ENCODE peak calls at places on chromosome 10, in four cellular contexts. One of them, this sample, is unnamed. For H3K4me1, the result is how much of the 10 kb centered on the place peaks cover.

GRCh38 chr10:27620425-27621397 is 116.6 kb downstream of the RAB18 start:
- DNase-seq in H9: no peak
- DNase-seq in pancreas: no peak
- DNase-seq in mucosa of descending colon: no peak
- DNase-seq in this sample: no peak

GRCh38 chr10:126576336-126576735 is 94.2 kb downstream of the C10orf90 start:
- DNase-seq in pancreas: no peak
- DNase-seq in mucosa of descending colon: no peak
- DNase-seq in H9: no peak
- DNase-seq in this sample: no peak

GRCh38 chr10:44512345-44513095 is 127.6 kb upstream of the CXCL12 start:
- DNase-seq in H9: no peak
- DNase-seq in mucosa of descending colon: no peak
- DNase-seq in pancreas: no peak
- DNase-seq in this sample: no peak

GRCh38 chr10:133027480-133027879 is 60.2 kb upstream of the ADGRA1 start:
- DNase-seq in mucosa of descending colon: no peak
- DNase-seq in pancreas: no peak
- DNase-seq in H9: no peak
- DNase-seq in this sample: no peak

GRCh38 chr10:90418869-90419652 is 438.8 kb downstream of the HTR7 start:
- DNase-seq in mucosa of descending colon: no peak
- DNase-seq in pancreas: no peak
- DNase-seq in H9: no peak
- DNase-seq in this sample: no peak

GRCh38 chr10:132400041-132400546 is 3.1 kb downstream of the PWWP2B start:
- DNase-seq in mucosa of descending colon: peak
- DNase-seq in pancreas: peak
- DNase-seq in H9: no peak
- DNase-seq in this sample: peak

GRCh38 chr10:100586959-100587358 is 51.2 kb downstream of the HIF1AN start:
- DNase-seq in mucosa of descending colon: no peak
- DNase-seq in pancreas: no peak
- DNase-seq in H9: no peak
- DNase-seq in this sample: no peak

GRCh38 chr10:91901784-91902677 is 7.3 kb downstream of the FGFBP3 start:
- DNase-seq in H9: no peak
- DNase-seq in pancreas: no peak
- DNase-seq in mucosa of descending colon: no peak
- DNase-seq in this sample: no peak

GRCh38 chr10:124698560-124699470 is 45.4 kb downstream of the FAM53B start:
- DNase-seq in H9: no peak
- DNase-seq in pancreas: no peak
- DNase-seq in mucosa of descending colon: peak
- DNase-seq in this sample: no peak

GRCh38 chr10:59176241-59177030 is at the start of gene PHYHIPL:
- DNase-seq in H9: peak
- DNase-seq in pancreas: peak
- DNase-seq in mucosa of descending colon: peak
- DNase-seq in this sample: no peak

GRCh38 chr10:36538945-36539586 is 586.3 kb upstream of the ANKRD30A start:
- DNase-seq in H9: no peak
- DNase-seq in mucosa of descending colon: no peak
- DNase-seq in pancreas: no peak
- DNase-seq in this sample: no peak

GRCh38 chr10:15879663-15880062 is 19.4 kb upstream of the MINDY3 start:
- DNase-seq in pancreas: no peak
- DNase-seq in mucosa of descending colon: no peak
- DNase-seq in H9: no peak
- DNase-seq in this sample: no peak

GRCh38 chr10:78744521-78745090 is 324.2 kb upstream of the ZMIZ1 start:
- DNase-seq in mucosa of descending colon: no peak
- DNase-seq in pancreas: peak
- DNase-seq in H9: no peak
- DNase-seq in this sample: peak

GRCh38 chr10:103758294-103758681 is 97.1 kb downstream of the SH3PXD2A start:
- DNase-seq in pancreas: no peak
- DNase-seq in mucosa of descending colon: no peak
- DNase-seq in H9: no peak
- DNase-seq in this sample: no peak

GRCh38 chr10:75565286-75566251 is 134.1 kb downstream of the LRMDA start:
- DNase-seq in pancreas: peak
- DNase-seq in mucosa of descending colon: no peak
- DNase-seq in H9: no peak
- DNase-seq in this sample: no peak

GRCh38 chr10:79185067-79185774 is 116.5 kb downstream of the ZMIZ1 start:
- DNase-seq in H9: no peak
- DNase-seq in mucosa of descending colon: no peak
- DNase-seq in pancreas: no peak
- DNase-seq in this sample: no peak

GRCh38 chr10:110181911-110182310 is 25.5 kb upstream of the MXI1 start:
- DNase-seq in pancreas: no peak
- DNase-seq in H9: no peak
- DNase-seq in mucosa of descending colon: no peak
- DNase-seq in this sample: no peak

GRCh38 chr10:100847440-100847839 is 65.3 kb upstream of the SLF2 start:
- DNase-seq in pancreas: no peak
- DNase-seq in H9: no peak
- DNase-seq in mucosa of descending colon: no peak
- DNase-seq in this sample: no peak

GRCh38 chr10:33611423-33611822 is 277.0 kb upstream of the NRP1 start:
- DNase-seq in pancreas: no peak
- DNase-seq in mucosa of descending colon: no peak
- DNase-seq in H9: no peak
- DNase-seq in this sample: no peak
- TF ChIP-seq CTCF in pancreas: no peak
- TF ChIP-seq CTCF in mucosa of descending colon: no peak
- TF ChIP-seq CTCF in H9: no peak
- TF ChIP-seq CTCF in this sample: no peak

DNA sequence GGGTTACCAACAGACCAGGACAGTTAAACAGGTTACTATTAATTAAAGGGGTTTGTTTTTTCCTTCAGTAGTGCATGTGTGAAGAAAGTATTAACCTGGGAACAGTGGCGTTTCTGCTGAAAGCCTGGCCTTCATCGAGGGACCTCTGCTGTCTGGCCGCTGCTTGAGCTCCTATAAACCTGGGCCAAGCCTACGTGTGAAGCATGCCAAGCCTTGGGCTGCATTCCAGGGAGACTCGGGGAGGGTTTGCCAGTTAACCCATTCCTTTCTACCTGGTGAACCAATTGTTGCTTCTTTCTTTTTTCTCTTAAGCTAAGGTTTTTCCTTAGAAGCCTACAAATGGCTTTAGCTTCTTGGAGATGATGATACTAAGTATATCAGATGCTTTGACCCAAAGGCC is 23.6 kb downstream of the PFKP start:
- DNase-seq in pancreas: no peak
- DNase-seq in mucosa of descending colon: no peak
- DNase-seq in H9: no peak
- DNase-seq in this sample: peak
- H3K4me1 ChIP-seq in pancreas: under half
- H3K4me1 ChIP-seq in mucosa of descending colon: under half
- H3K4me1 ChIP-seq in H9: under half
- H3K4me1 ChIP-seq in this sample: under half

DNA sequence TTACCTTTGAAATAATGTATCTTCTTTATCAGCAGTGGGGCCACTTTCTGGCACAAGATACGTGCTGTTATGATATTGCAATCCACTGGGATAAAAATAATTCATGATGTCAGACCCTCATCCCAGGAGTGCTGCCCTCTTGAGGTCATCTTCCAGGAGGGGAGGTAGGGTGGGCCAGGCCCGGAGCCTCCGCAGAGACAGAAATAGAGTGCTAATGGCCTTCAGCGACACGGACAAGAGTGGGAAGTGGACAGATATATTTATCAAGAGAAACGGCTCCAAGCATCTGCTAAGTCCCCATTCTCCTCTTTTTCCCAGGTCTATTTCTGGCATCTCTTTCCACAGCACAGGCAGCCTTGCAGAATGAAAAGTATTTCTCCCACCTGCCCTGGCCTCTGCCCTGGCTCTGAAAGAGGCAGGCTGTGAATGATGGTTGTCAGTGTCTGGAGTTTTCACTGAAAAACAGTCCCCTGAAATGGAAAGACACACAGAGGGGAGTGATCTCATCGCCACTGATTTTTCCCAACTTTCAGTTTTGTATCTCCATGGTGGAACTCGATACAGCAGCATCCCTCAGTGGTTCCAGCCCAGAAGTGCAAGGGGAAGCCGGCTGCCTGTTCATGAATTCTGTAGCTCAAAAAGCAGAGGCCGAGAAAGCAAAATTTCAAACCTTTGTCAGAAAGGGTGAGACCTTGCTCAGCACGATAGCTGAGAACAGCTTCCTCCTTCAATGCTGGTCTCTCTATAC is 251.7 kb upstream of the MYO3A start:
- DNase-seq in mucosa of descending colon: no peak
- DNase-seq in pancreas: no peak
- DNase-seq in H9: no peak
- DNase-seq in this sample: peak
- TF ChIP-seq CTCF in mucosa of descending colon: no peak
- TF ChIP-seq CTCF in pancreas: no peak
- TF ChIP-seq CTCF in H9: peak
- TF ChIP-seq CTCF in this sample: peak

GRCh38 chr10:1050555-1050954 is 1.6 kb upstream of the IDI1 start:
- DNase-seq in pancreas: no peak
- DNase-seq in H9: peak
- DNase-seq in mucosa of descending colon: peak
- DNase-seq in this sample: no peak
- H3K4me1 ChIP-seq in pancreas: under half
- H3K4me1 ChIP-seq in H9: under half
- H3K4me1 ChIP-seq in mucosa of descending colon: under half
- H3K4me1 ChIP-seq in this sample: under half

DNA sequence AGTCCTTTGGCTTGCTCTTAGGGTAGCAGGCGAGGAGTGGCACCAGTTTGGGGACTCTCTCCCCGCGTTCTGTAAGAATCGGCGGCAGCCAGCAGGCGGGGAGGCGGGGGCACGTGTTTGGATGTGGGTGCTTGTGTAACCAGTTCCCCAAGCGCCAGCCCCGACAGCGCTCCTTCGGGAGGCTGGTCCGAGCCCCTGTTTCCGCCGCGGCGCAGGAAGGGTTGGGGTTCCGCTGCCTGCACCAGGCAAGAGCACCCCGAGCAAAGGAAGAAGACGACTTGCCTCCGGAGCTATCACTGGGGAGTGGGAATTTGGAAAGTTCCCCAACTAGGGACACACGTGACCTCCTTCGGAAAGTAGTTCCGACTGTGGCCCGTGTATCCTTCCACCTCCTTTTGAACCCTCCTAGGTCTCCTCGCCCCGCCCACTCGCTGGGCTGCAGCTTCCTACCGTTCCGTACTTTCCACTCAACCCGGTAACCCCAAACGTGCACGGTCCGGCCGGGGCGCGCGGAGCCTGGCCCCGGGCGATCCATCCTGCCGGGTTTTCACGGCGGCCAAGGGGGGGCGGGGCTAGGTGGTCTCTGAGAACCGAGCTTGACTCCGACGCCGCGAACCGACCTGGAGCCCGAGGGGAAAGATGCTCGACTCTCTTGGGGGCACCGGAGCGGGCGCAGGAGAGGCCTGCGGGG is 1.2 kb downstream of the KLLN start:
- DNase-seq in mucosa of descending colon: peak
- DNase-seq in pancreas: peak
- DNase-seq in H9: peak
- DNase-seq in this sample: peak
- TF ChIP-seq CTCF in mucosa of descending colon: no peak
- TF ChIP-seq CTCF in pancreas: no peak
- TF ChIP-seq CTCF in H9: no peak
- TF ChIP-seq CTCF in this sample: no peak

GRCh38 chr10:21975378-21975990 is 28.0 kb downstream of the DNAJC1 start:
- DNase-seq in pancreas: no peak
- DNase-seq in H9: no peak
- DNase-seq in mucosa of descending colon: no peak
- DNase-seq in this sample: no peak

GRCh38 chr10:21972584-21972983 is 30.9 kb downstream of the DNAJC1 start:
- DNase-seq in H9: no peak
- DNase-seq in mucosa of descending colon: no peak
- DNase-seq in pancreas: no peak
- DNase-seq in this sample: no peak

GRCh38 chr10:21964983-21965665 is 38.4 kb downstream of the DNAJC1 start:
- DNase-seq in H9: no peak
- DNase-seq in mucosa of descending colon: no peak
- DNase-seq in pancreas: no peak
- DNase-seq in this sample: no peak

DNA sequence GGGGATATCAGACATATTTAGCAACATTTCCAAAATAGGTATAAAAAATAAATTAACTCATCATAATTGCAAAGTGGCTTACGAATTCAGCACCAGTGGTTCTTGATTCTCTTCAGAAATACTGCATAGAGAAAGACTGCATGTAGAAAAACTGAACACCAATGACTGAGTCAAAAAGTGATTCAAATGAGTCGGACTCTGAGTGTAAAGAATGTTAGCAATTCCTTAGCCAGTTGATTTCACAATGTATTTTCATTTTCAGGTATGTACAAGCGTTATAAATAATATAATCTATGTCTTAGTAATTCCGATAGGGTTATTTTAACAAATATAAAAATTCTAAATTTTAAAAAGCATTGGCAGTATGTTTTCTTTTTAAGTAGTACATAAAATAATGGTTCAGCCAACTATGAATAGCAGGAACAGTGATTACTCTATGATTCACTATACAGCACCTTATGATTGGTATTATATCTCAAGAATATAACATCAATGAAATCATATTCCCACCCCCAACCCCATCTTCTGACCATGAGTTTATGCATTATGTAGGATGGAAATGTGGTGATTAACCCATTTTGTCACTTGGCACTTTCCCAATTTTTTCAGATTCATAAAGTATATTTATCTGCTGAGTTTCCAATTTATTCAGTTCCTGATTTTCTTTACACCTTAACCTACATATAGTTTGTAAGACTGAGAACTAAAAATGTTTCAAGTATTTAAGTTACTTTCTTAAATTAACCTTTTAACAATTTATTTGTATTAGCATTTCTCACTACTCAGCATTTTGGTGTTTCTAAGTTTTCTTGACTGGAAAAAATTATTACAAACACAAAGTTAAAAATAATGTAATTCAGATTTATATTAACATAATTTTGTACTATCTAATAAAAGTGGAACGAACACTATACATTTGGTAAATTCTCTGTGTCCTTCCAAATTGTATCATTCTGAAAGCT is 33.9 kb downstream of the DNAJC1 start:
- DNase-seq in H9: no peak
- DNase-seq in pancreas: no peak
- DNase-seq in mucosa of descending colon: no peak
- DNase-seq in this sample: no peak
- H3K4me1 ChIP-seq in H9: under half
- H3K4me1 ChIP-seq in pancreas: under half
- H3K4me1 ChIP-seq in mucosa of descending colon: under half
- H3K4me1 ChIP-seq in this sample: under half

This sample was measured in heart left ventricle.